ENCODE peak calls at places on chromosomes 7 and 10, in nine cellular contexts. S is H54; B is sigmoid colon; O is right atrium auricular region; M is ureter; U is fibroblast of the aortic adventitia; N is stimulated activated CD4-positive, alpha-beta T cell treated with anti-CD3 and anti-CD28 coated beads, Interleukin-4, amount 100 ng/mL, for 1 hour; T is NCI-H82; A is HT1080. Z is an unnamed sample.
A peak's percentile ranks its signal among the peaks of the same experiment; 100 is the strongest.

GRCh38 chr10:97701438-97702064 is 12.0 kb upstream of the MARVELD1 start:
- DNase-seq in B (no peak), N (peak; percentile 16), O (no peak), T (peak; percentile 81), A (peak; percentile 76), M (no peak), S (peak; percentile 76), U (peak; percentile 90), Z (peak; percentile 32)

GRCh38 chr7:30804078-30804661 is 33.0 kb downstream of the MINDY4 start:
- DNase-seq in U (peak; percentile 89), T (no peak), S (peak; percentile 51), M (no peak), N (no peak), A (peak; percentile 90), B (no peak), O (no peak), Z (no peak)

GRCh38 chr7:25786958-25787730 is 364.9 kb upstream of the NFE2L3 start:
- DNase-seq in U (no peak), M (no peak), A (no peak), B (no peak), O (no peak), T (peak; percentile 19), N (no peak), S (no peak), Z (no peak)

GRCh38 chr10:47055386-47056382 is 144.5 kb downstream of the PTPN20 start:
- DNase-seq in B (no peak), S (no peak), U (no peak), M (peak; percentile 35), O (no peak), N (no peak), T (no peak), A (no peak), Z (no peak)

GRCh38 chr10:111207525-111207924 is 130.7 kb downstream of the ADRA2A start:
- DNase-seq in S (no peak), B (no peak), N (peak; percentile 19), U (no peak), A (no peak), T (no peak), M (no peak), O (no peak), Z (no peak)

GRCh38 chr7:45973725-45974532 is 52.9 kb upstream of the IGFBP3 start:
- DNase-seq in M (no peak), O (no peak), T (no peak), S (no peak), A (peak; percentile 83), B (no peak), U (no peak), N (no peak), Z (no peak)

GRCh38 chr10:105691811-105692210 is 1050.7 kb downstream of the SORCS3 start:
- DNase-seq in T (peak; percentile 74), N (no peak), S (no peak), B (no peak), O (no peak), M (no peak), A (peak; percentile 15), U (peak; percentile 35), Z (no peak)

GRCh38 chr10:84140036-84140379 is 699 bp downstream of the GHITM start:
- DNase-seq in A (no peak), B (no peak), M (no peak), N (peak; percentile 7), S (no peak), O (no peak), T (no peak), U (peak; percentile 66), Z (no peak)

GRCh38 chr7:101507791-101508252 is 121.3 kb downstream of the MYL10 start:
- DNase-seq in A (peak; percentile 55), U (peak; percentile 36), T (peak; percentile 82), S (peak; percentile 35), O (no peak), B (no peak), N (peak; percentile 13), M (no peak), Z (peak; percentile 63)

GRCh38 chr10:59949608-59950007 is 43.3 kb upstream of the CCDC6 start:
- DNase-seq in S (no peak), N (no peak), T (no peak), A (no peak), B (no peak), M (no peak), U (no peak), O (no peak), Z (no peak)

GRCh38 chr7:42350801-42351200 is 113.8 kb upstream of the GLI3 start:
- DNase-seq in A (no peak), S (no peak), U (peak; percentile 4), N (no peak), T (no peak), M (no peak), O (no peak), B (no peak), Z (no peak)

GRCh38 chr10:81680374-81680773 is 194.6 kb upstream of the NRG3 start:
- DNase-seq in M (no peak), N (no peak), A (peak; percentile 32), O (no peak), S (no peak), T (no peak), U (no peak), B (no peak), Z (no peak)

GRCh38 chr10:79133386-79133785 is 64.6 kb downstream of the ZMIZ1 start:
- DNase-seq in O (no peak), U (no peak), N (no peak), S (no peak), A (no peak), T (peak; percentile 44), B (no peak), M (no peak), Z (no peak)

GRCh38 chr7:94620703-94621118 is 35.2 kb downstream of the SGCE start:
- DNase-seq in A (peak; percentile 99), N (peak; percentile 22), B (peak; percentile 87), S (peak; percentile 70), U (peak; percentile 94), O (peak; percentile 73), M (peak; percentile 60), T (peak; percentile 74), Z (no peak)

GRCh38 chr10:70964281-70964680 is 75.9 kb upstream of the PCBD1 start:
- DNase-seq in U (no peak), N (no peak), T (peak; percentile 26), O (no peak), S (no peak), A (no peak), B (no peak), M (no peak), Z (no peak)

GRCh38 chr7:130909161-130909836 is 175.3 kb upstream of the KLF14 start:
- DNase-seq in M (no peak), B (no peak), N (peak; percentile 34), O (no peak), A (peak; percentile 64), T (no peak), S (no peak), U (no peak), Z (no peak)

GRCh38 chr7:71019703-71020102 is 112.2 kb upstream of the GALNT17 start:
- DNase-seq in A (no peak), T (no peak), O (no peak), S (no peak), M (no peak), B (no peak), N (no peak), U (no peak), Z (no peak)

GRCh38 chr7:20064181-20064970 is 152.8 kb downstream of the MACC1 start:
- DNase-seq in O (no peak), T (no peak), U (peak; percentile 41), A (peak; percentile 8), S (no peak), B (no peak), M (no peak), N (no peak), Z (no peak)

Z was measured in progenitor cell of endocrine pancreas.